ENCODE peak calls at places on chromosomes 4 and X, in six cellular contexts. F is suprapubic skin, Q is A549, Z is cardiac muscle cell, E is AG04450, V is kidney epithelial cell. Y is an unnamed sample.

GRCh38 chr4:38867478-38868054 is at the start of gene FAM114A1:
- DNase-seq in E (no peak), Z (peak; percentile 88), F (peak; percentile 88), V (no peak), Q (peak; percentile 68), Y (no peak)

GRCh38 chr4:140944539-140944938 is 188.4 kb upstream of the TBC1D9 start:
- DNase-seq in V (no peak), Z (no peak), F (no peak), Q (no peak), E (no peak), Y (no peak)

GRCh38 chr4:37232315-37232714 is 12.2 kb upstream of the NWD2 start:
- DNase-seq in Z (no peak), F (no peak), E (no peak), Q (no peak), V (no peak), Y (no peak)

GRCh38 chr4:3188118-3188517 is 60.8 kb upstream of the MSANTD1 start:
- DNase-seq in F (no peak), Z (no peak), E (no peak), Q (no peak), V (no peak), Y (no peak)

GRCh38 chrX:75131973-75132627 is 24.0 kb downstream of the ABCB7 start:
- DNase-seq in E (no peak), F (no peak), Q (no peak), Z (no peak), V (no peak), Y (no peak)

GRCh38 chr4:118396881-118397666 is 44.3 kb upstream of the PRSS12 start:
- DNase-seq in Q (no peak), F (no peak), E (no peak), Z (no peak), V (no peak), Y (no peak)

GRCh38 chr4:74397748-74398426 is 32.9 kb downstream of the EREG start:
- DNase-seq in F (no peak), E (no peak), Q (no peak), V (no peak), Z (no peak), Y (peak; percentile 2)

GRCh38 chrX:119688856-119689455 is 4.0 kb downstream of the SEPTIN6 start:
- DNase-seq in F (no peak), E (no peak), Z (no peak), Q (no peak), V (no peak), Y (peak; percentile 76)

GRCh38 chr4:140673729-140674128 is 82.5 kb downstream of the TBC1D9 start:
- DNase-seq in Q (no peak), Z (no peak), V (no peak), E (peak; percentile 56), F (no peak), Y (no peak)

GRCh38 chr4:11842620-11843263 is 414.0 kb upstream of the HS3ST1 start:
- DNase-seq in F (no peak), E (no peak), V (no peak), Q (no peak), Z (no peak), Y (no peak)

GRCh38 chr4:150178161-150178560 is 99.9 kb downstream of the DCLK2 start:
- DNase-seq in E (peak; percentile 11), V (no peak), Z (no peak), Q (no peak), F (no peak), Y (no peak)

GRCh38 chr4:42706086-42706485 is 49.2 kb upstream of the ATP8A1 start:
- DNase-seq in E (no peak), F (no peak), V (no peak), Z (no peak), Q (no peak), Y (no peak)

GRCh38 chrX:40299502-40300118 is 201.9 kb upstream of the BCOR start:
- DNase-seq in E (no peak), V (no peak), F (no peak), Q (no peak), Z (no peak), Y (no peak)
- H3K4me3 ChIP-seq in E (no peak overlapping the region), V (no peak overlapping the region), F (no peak overlapping the region), Q (no peak overlapping the region), Z (no peak overlapping the region), Y (no peak overlapping the region)

GRCh38 chrX:46574337-46574940 is 874 bp downstream of the CHST7 start:
- DNase-seq in F (peak; percentile 65), V (no peak), E (no peak), Q (peak; percentile 48), Z (no peak), Y (peak; percentile 37)

GRCh38 chrX:46574941-46575381 is 1.4 kb downstream of the CHST7 start:
- DNase-seq in V (no peak), Z (peak; percentile 50), E (no peak), Q (no peak), F (no peak), Y (no peak)

GRCh38 chrX:46572295-46572936 is 1.1 kb upstream of the CHST7 start:
- DNase-seq in E (no peak), Q (no peak), V (no peak), F (no peak), Z (no peak), Y (peak; percentile 36)

GRCh38 chrX:46573896-46574336 is 351 bp downstream of the CHST7 start:
- DNase-seq in E (no peak), Z (peak; percentile 37), V (no peak), F (peak; percentile 71), Q (peak; percentile 83), Y (no peak)

DNA sequence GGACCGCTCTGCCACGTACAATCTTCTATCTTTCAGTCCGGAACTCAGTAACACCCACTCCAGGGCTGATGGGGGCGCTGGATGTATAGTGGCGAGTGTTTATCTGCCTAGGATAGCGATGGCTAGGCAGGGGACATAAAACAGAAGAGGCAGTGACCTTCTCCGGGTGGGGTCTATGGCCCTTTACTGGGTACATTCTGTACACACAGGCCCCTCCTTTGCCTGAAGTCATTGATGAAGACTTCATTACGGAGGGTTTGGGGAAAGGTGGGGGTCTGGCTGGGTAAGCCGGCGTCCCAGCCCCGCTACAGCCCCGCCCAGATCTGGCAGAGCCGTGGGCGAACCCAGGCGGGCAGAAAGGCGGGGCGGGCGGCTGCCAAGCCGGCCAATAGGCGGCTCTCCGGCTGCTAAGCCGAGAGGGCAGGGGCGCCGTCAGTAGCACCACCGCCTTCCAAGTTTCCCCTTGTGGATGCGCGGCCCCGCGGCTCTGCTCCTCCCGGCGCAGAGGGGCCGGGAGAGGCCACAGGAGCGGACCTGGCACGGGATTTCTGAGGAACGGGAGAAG is at the start of gene CHST7:
- DNase-seq in Q (peak; percentile 80), V (no peak), Z (peak; percentile 79), F (peak; percentile 74), E (no peak), Y (peak; percentile 27)
- H3K4me3 ChIP-seq in Q (peak within 1 kb of the TSS; percentile 76), V (peak within 1 kb of the TSS; percentile 51), Z (peak within 1 kb of the TSS; percentile 49), F (peak within 1 kb of the TSS; percentile 61), E (peak within 1 kb of the TSS; percentile 62), Y (peak within 1 kb of the TSS; percentile 56)

GRCh38 chr4:168569909-168570276 is 73.0 kb downstream of the PALLD start:
- DNase-seq in V (no peak), E (no peak), Q (no peak), Z (no peak), F (no peak), Y (no peak)
- H3K4me3 ChIP-seq in V (no peak overlapping the region), E (no peak overlapping the region), Q (peak overlapping the region; percentile 15), Z (no peak overlapping the region), F (peak overlapping the region; percentile 26), Y (no peak overlapping the region)

GRCh38 chr4:24794916-24795665 is at the start of gene SOD3:
- DNase-seq in Q (no peak), V (peak; percentile 18), Z (peak; percentile 83), E (peak; percentile 74), F (peak; percentile 86), Y (no peak)

GRCh38 chr4:24793219-24794005 is 2.0 kb upstream of the SOD3 start:
- DNase-seq in E (no peak), F (no peak), Q (peak; percentile 27), Z (peak; percentile 11), V (no peak), Y (no peak)

GRCh38 chr4:24792552-24792951 is 2.8 kb upstream of the SOD3 start:
- DNase-seq in F (no peak), Z (no peak), E (no peak), Q (no peak), V (no peak), Y (no peak)

GRCh38 chr4:24795666-24796381 is 451 bp downstream of the SOD3 start:
- DNase-seq in E (no peak), Q (no peak), V (no peak), F (no peak), Z (peak; percentile 12), Y (no peak)

DNA sequence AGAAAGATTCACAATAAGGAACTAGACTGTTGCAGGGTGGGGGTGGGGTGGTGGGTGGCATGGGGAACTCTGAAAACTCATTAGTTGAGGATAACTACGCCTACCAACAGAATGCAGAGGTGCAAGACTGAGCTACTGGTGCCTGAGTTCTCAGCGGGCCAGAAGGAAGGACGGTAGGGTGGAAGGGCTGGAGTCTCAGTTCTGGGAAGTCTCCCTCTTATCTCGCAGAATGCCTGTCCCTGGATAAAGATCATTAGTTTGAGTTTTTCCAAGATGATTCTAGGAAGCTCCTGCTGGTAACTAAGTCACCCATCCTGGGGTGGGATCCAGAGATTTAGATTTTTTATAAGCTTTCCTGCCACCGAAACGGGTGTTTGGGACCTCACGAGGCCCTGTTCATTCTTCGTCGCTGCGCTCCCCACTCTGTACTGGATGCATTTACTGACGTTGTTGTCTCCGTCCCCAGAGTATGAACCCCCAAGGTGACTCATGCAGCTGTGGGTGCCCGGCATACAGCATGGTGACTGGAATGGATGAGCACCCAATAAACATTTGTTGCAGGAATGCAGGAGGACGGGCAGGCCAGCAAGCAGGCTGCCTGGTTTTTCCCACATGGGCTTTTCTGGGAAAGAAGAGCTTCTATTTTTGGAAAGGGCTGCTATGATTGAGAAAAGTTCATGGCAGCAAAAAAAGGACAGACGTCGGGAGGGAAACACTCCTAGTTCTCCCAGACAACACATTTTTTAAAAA is 1.1 kb upstream of the SOD3 start:
- DNase-seq in F (peak; percentile 74), E (no peak), Q (no peak), V (no peak), Z (peak; percentile 35), Y (no peak)
- H3K4me3 ChIP-seq in F (peak overlapping the region; percentile 32), E (no peak overlapping the region), Q (no peak overlapping the region), V (no peak overlapping the region), Z (no peak overlapping the region), Y (no peak overlapping the region)

GRCh38 chrX:148599404-148599803 is 99.0 kb downstream of the AFF2 start:
- DNase-seq in V (no peak), Z (no peak), F (no peak), Q (no peak), E (no peak), Y (no peak)

GRCh38 chrX:148601034-148601433 is 100.6 kb downstream of the AFF2 start:
- DNase-seq in E (no peak), F (no peak), Q (no peak), V (no peak), Z (no peak), Y (no peak)

GRCh38 chrX:148600581-148600980 is 100.2 kb downstream of the AFF2 start:
- DNase-seq in Z (no peak), E (no peak), V (no peak), Q (no peak), F (no peak), Y (no peak)

GRCh38 chrX:148600131-148600530 is 99.7 kb downstream of the AFF2 start:
- DNase-seq in F (no peak), V (no peak), Q (no peak), E (no peak), Z (no peak), Y (no peak)
- H3K4me3 ChIP-seq in F (no peak overlapping the region), V (no peak overlapping the region), Q (no peak overlapping the region), E (no peak overlapping the region), Z (no peak overlapping the region), Y (no peak overlapping the region)

DNA sequence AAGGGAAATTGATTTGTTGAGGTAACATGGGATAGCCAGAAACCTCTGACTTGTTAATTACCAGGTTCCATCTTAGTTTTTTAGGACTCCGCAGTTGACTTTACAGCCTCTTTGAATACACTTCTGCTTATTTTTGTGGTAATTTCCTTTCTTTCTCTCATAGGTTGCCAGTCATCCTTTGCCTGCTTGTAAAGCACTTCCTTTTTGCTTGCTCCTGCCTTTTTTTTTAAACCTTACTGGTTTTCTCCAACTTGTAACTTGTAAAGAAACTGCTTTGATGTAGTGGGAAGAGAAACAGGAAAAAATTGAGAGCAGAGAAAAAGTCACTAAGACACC is 2.6 kb downstream of the PGK1 start:
- DNase-seq in E (no peak), Z (no peak), F (no peak), Q (no peak), V (no peak), Y (no peak)
- H3K4me3 ChIP-seq in E (no peak overlapping the region), Z (peak overlapping the region; percentile 84), F (peak overlapping the region; percentile 70), Q (no peak overlapping the region), V (no peak overlapping the region), Y (peak overlapping the region; percentile 91)

Y was measured in Jurkat, Clone E6-1.